ENCODE peak calls at places on chromosomes 7 and 10, in four cellular contexts. V, D, M and W are unnamed samples.

GRCh38 chr7:114026486-114027089 is 107.8 kb upstream of the PPP1R3A start:
- DNase-seq in D (no peak), M (no peak), V (no peak), W (no peak)

GRCh38 chr10:81280497-81281479 is 594.2 kb upstream of the NRG3 start:
- DNase-seq in V (no peak), M (no peak), D (no peak), W (no peak)

GRCh38 chr7:96061844-96062243 is 260.1 kb downstream of the SLC25A13 start:
- DNase-seq in D (no peak), M (no peak), V (no peak), W (no peak)

GRCh38 chr10:71394926-71395562 is 1.7 kb upstream of the CDH23 start:
- DNase-seq in V (no peak), M (no peak), D (no peak), W (peak)

GRCh38 chr10:1328951-1329614 is 272.9 kb downstream of the WDR37 start:
- DNase-seq in V (no peak), D (no peak), M (no peak), W (no peak)

GRCh38 chr7:375491-375821 is 85.5 kb downstream of the FOXL3 start:
- DNase-seq in D (no peak), V (no peak), M (peak), W (peak)

GRCh38 chr10:51285586-51285985 is 211.3 kb downstream of the PRKG1 start:
- DNase-seq in M (no peak), V (no peak), D (no peak), W (no peak)

GRCh38 chr7:122133477-122133876 is 10.6 kb downstream of the AASS start:
- DNase-seq in M (no peak), V (no peak), D (no peak), W (no peak)

GRCh38 chr7:2923886-2924574 is 79.9 kb upstream of the GNA12 start:
- DNase-seq in V (no peak), D (no peak), M (no peak), W (no peak)

GRCh38 chr7:3254718-3255117 is 46.3 kb upstream of the SDK1 start:
- DNase-seq in D (no peak), M (no peak), V (no peak), W (no peak)

GRCh38 chr7:140209866-140210609 is 33.3 kb upstream of the KDM7A start:
- DNase-seq in V (peak), M (no peak), D (peak), W (no peak)

GRCh38 chr10:32646535-32646934 is 200.6 kb downstream of the CCDC7 start:
- DNase-seq in D (no peak), V (no peak), M (no peak), W (no peak)

GRCh38 chr10:43823237-43823605 is 174.5 kb upstream of the ZNF32 start:
- DNase-seq in V (no peak), D (no peak), M (no peak), W (no peak)

GRCh38 chr7:100248483-100248882 is 28.7 kb downstream of the PVRIG start:
- DNase-seq in M (no peak), D (no peak), V (no peak), W (no peak)

GRCh38 chr10:125231116-125231812 is 70.9 kb upstream of the CTBP2 start:
- DNase-seq in D (no peak), V (no peak), M (peak), W (no peak)

GRCh38 chr7:18434171-18434570 is 61.4 kb upstream of the HDAC9 start:
- DNase-seq in V (no peak), M (no peak), D (no peak), W (no peak)

GRCh38 chr7:132618956-132619305 is 42.7 kb upstream of the PLXNA4 start:
- DNase-seq in D (no peak), V (no peak), M (no peak), W (no peak)

GRCh38 chr10:11832042-11832441 is 8.9 kb downstream of the PROSER2 start:
- DNase-seq in D (no peak), V (no peak), M (no peak), W (no peak)

GRCh38 chr10:4812952-4813351 is 13.1 kb upstream of the AKR1E2 start:
- DNase-seq in V (peak), M (no peak), D (no peak), W (no peak)

GRCh38 chr10:18066947-18067346 is 73.3 kb upstream of the CACNB2 start:
- DNase-seq in D (no peak), V (no peak), M (no peak), W (no peak)

GRCh38 chr10:48804740-48805182 is 120.1 kb downstream of the WDFY4 start:
- DNase-seq in V (no peak), D (no peak), M (no peak), W (no peak)

GRCh38 chr10:120422459-120422858 is 34.6 kb upstream of the PLPP4 start:
- DNase-seq in D (no peak), V (no peak), M (no peak), W (no peak)

GRCh38 chr10:103517234-103518085 is 24.0 kb downstream of the NEURL1 start:
- DNase-seq in V (no peak), D (no peak), M (no peak), W (no peak)

GRCh38 chr7:147722119-147722518 is 868.4 kb upstream of the C7orf33 start:
- DNase-seq in D (no peak), V (no peak), M (no peak), W (no peak)

GRCh38 chr7:70707823-70708243 is 424.1 kb upstream of the GALNT17 start:
- DNase-seq in M (no peak), V (no peak), D (no peak), W (no peak)

GRCh38 chr10:69863580-69863979 is 61.9 kb downstream of the COL13A1 start:
- DNase-seq in D (no peak), V (no peak), M (no peak), W (no peak)

GRCh38 chr10:131312261-131312801 is 810 bp upstream of the TCERG1L start:
- DNase-seq in V (no peak), D (no peak), M (peak), W (no peak)
- TF ChIP-seq CTCF in V (peak), D (no peak), M (peak), W (peak)

GRCh38 chr7:102019461-102019860 is 202.0 kb downstream of the CUX1 start:
- DNase-seq in M (no peak), D (no peak), V (no peak), W (no peak)
- TF ChIP-seq CTCF in M (no peak), D (no peak), V (no peak), W (no peak)

DNA sequence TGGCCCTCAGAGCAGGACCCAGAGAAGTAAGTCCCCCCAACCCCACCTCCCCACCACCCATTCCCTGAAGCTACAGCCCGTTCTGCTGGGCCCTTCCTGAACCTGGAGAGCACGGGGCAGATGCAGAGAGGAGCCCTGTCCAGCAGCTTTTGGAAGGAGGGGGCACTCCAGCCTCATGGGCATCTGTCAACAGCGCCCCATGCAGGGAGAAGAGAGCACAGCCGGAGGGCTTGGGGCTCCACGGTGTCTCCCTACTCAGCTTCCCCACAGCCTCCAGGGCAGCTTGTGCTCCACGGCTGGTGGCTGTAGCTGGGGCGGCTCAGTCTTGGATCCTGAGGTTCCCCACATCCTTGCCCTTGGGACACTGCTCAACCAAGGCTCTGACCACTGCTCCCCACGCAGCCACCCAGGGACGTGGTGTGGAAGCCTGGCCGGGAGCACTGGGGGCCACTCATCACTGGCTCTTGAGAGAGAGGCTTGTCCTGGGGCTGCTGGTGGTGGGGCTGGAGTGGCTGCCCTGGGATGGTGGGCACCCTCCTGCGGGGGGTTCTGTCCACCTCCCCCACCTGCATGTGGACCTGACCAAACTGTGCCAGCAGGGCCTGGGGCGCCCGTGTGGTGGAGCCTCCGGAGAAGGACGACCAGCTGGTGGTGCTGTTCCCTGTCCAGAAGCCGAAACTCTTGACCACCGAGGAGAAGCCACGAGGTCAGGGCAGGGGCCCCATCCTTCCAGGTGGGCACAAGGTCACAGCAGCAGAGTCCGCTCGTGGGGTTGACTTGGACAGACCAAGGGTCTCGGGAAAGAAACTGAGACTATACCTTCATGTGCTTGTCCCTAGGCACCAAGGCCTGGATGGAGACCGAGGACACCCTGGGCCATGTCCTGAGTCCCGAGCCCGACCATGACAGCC is 4.5 kb downstream of the PRAP1 start:
- DNase-seq in M (peak), V (no peak), D (no peak), W (no peak)
- TF ChIP-seq CTCF in M (no peak), V (no peak), D (no peak), W (no peak)

GRCh38 chr7:103991406-103991805 is 1.9 kb upstream of the RELN start:
- DNase-seq in M (no peak), V (no peak), D (no peak), W (no peak)

GRCh38 chr7:103990991-103991390 is 1.5 kb upstream of the RELN start:
- DNase-seq in M (no peak), V (no peak), D (no peak), W (no peak)

GRCh38 chr7:103989200-103989784 is at the start of gene RELN:
- DNase-seq in V (no peak), M (peak), D (no peak), W (peak)

GRCh38 chr7:103988468-103989199 is 824 bp downstream of the RELN start:
- DNase-seq in V (no peak), M (peak), D (no peak), W (no peak)

DNA sequence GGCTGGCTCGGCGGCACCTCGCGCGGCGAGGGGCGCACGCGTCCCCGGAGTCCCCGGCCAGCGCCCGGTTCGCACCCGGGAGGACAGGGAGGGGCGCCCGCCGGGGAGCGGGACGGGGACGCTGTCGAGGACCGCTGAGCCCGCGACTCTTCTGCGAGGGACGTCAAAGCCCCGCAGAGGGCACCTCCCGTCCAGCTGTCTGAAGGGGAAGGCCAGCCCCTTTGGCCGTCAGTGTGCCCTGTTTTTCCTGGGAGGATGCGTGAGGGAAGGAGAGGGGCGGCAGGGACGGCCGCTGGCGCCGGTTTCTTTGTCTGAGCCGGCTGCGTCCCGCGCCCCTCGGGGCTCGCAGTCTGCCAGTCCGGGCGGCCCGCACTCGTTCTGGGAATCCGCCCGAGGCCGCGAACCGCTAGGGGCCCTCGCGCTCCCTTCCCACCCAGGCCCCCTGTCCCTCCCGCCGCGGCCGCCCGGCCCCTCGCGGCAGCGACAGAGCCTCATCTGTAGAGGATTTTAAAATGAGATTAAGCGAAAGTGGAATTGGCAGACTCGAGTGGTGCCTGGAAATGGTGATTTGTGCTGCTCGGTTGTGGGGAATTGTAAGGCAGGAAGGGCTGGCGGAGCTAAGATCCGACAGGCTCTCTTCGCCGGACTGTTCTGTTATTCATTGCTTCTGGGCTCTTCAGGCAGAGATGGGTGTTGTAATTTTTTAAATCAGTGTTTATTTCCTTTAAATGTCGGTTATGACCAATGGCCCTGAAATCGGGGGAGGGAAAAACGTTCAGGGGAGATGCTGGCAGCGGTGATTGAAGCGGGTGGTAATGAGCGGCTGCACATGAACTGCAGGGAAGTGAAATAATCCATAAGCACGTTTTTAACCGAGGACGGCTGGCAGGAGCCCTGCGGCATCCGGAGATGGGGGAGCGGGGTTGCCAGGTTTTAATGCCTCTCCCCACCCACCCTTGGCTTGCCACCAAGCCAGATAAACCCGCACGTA is 622 bp upstream of the RELN start:
- DNase-seq in M (peak), D (no peak), V (no peak), W (peak)
- TF ChIP-seq CTCF in M (no peak), D (no peak), V (no peak), W (no peak)

DNA sequence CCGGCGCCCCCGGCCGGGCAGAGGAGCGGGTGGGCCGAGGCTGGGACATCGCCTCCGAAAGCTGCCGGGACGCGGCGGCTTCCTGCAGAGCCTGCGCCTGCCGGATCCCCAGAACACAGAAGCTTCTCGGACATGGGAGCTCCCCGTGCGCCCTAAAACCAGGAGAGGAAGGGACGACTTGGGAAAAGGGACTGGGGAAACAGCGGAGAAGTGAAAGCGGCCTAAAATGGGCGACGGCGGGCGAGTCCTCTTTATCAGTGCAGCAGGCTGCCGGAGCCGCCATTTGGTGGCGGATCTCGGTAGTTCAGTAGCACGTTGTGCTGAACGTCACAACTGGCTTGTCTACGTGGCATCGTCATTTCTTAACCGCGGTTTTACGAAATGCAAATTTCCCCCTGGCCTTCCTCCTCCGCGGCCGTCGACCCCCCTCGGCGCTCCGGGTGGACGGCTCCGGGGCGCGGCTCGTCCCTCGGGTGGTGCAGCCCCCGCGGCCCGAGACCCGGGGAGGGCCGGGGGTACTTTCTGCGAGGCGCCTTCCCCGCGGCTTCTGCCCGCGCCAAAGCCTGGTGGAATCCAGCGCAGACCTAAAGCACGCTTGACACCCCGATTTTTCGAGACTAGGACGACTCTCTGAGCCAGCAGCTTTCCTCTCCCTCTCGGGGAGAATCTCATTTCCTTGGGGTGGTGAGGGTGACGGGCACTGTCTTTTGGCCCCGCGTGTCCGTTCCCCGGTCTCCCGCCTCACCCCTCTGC is 9.9 kb upstream of the SPAG6 start:
- DNase-seq in M (peak), D (peak), V (peak), W (peak)
- TF ChIP-seq CTCF in M (no peak), D (no peak), V (no peak), W (no peak)